ENCODE peak calls at places on chromosomes 16 and 17, in six cellular contexts. V is stomach, Z is uterus, P is heart left ventricle, Q is tibial nerve, T is transverse colon. X is an unnamed sample.

GRCh38 chr16:85850344-85850880 is 48.5 kb upstream of the IRF8 start:
- DNase-seq in Z (no peak), Q (no peak), V (no peak), T (no peak), P (peak), X (peak)

GRCh38 chr17:30021708-30022317 is 80.4 kb downstream of the EFCAB5 start:
- DNase-seq in V (peak), P (no peak), T (no peak), Q (peak), Z (no peak), X (no peak)

GRCh38 chr16:79073560-79073959 is 527.0 kb downstream of the MAF start:
- DNase-seq in Q (no peak), V (no peak), P (no peak), Z (no peak), T (no peak), X (no peak)

GRCh38 chr16:23840310-23840709 is 4.5 kb downstream of the PRKCB start:
- DNase-seq in P (no peak), T (no peak), V (no peak), Z (no peak), Q (no peak), X (no peak)

GRCh38 chr16:23303685-23304084 is 1.6 kb downstream of the SCNN1B start:
- DNase-seq in T (no peak), V (no peak), P (no peak), Q (no peak), Z (no peak), X (no peak)

GRCh38 chr16:88977028-88977844 is at the start of gene CBFA2T3:
- DNase-seq in V (peak), P (peak), Q (peak), T (peak), Z (peak), X (peak)

GRCh38 chr16:49608801-49609200 is 235.2 kb downstream of the C16orf78 start:
- DNase-seq in P (no peak), Q (no peak), V (no peak), T (no peak), Z (no peak), X (peak)

GRCh38 chr17:49851387-49852291 is 3.8 kb upstream of the TAC4 start:
- DNase-seq in V (peak), Q (peak), P (peak), Z (peak), T (peak), X (peak)

GRCh38 chr17:45334701-45335677 is 18.2 kb upstream of the MAP3K14 start:
- DNase-seq in V (no peak), Z (no peak), P (no peak), Q (no peak), T (peak), X (no peak)

GRCh38 chr16:74691093-74691855 is 9.4 kb downstream of the MLKL start:
- DNase-seq in P (no peak), Q (no peak), T (no peak), Z (no peak), V (no peak), X (no peak)

GRCh38 chr16:50096791-50097190 is 31.0 kb downstream of the HEATR3 start:
- DNase-seq in P (no peak), Q (no peak), V (no peak), T (no peak), Z (no peak), X (no peak)

GRCh38 chr17:59427425-59427921 is 96.0 kb downstream of the YPEL2 start:
- DNase-seq in Z (no peak), T (no peak), P (peak), Q (no peak), V (no peak), X (no peak)

GRCh38 chr17:41678907-41679739 is 9.6 kb upstream of the EIF1 start:
- DNase-seq in P (no peak), V (no peak), Z (no peak), Q (no peak), T (no peak), X (no peak)

GRCh38 chr17:39327109-39327508 is 74.3 kb downstream of the FBXL20 start:
- DNase-seq in P (no peak), T (no peak), V (no peak), Z (no peak), Q (no peak), X (no peak)

GRCh38 chr17:72518810-72519597 is 398.2 kb downstream of the SOX9 start:
- DNase-seq in T (peak), Z (no peak), V (peak), Q (no peak), P (no peak), X (no peak)

GRCh38 chr16:78183886-78184553 is 84.6 kb downstream of the WWOX start:
- DNase-seq in V (no peak), Q (no peak), Z (peak), T (no peak), P (no peak), X (no peak)

GRCh38 chr16:17343729-17344128 is 127.0 kb downstream of the XYLT1 start:
- DNase-seq in T (no peak), Z (no peak), P (no peak), V (no peak), Q (no peak), X (no peak)

GRCh38 chr17:65099941-65100315 is 37.2 kb upstream of the RGS9 start:
- DNase-seq in V (peak), Z (no peak), Q (peak), P (no peak), T (peak), X (peak)

GRCh38 chr17:70271672-70272071 is 102.3 kb downstream of the KCNJ2 start:
- DNase-seq in P (no peak), Q (no peak), T (no peak), Z (no peak), V (no peak), X (no peak)

GRCh38 chr17:81253358-81254131 is 14.4 kb downstream of the NDUFAF8 start:
- DNase-seq in Z (peak), Q (peak), P (no peak), V (peak), T (peak), X (no peak)

GRCh38 chr17:38709104-38709820 is 4.2 kb downstream of the MLLT6 start:
- DNase-seq in V (no peak), Q (no peak), Z (no peak), T (no peak), P (no peak), X (no peak)

GRCh38 chr16:69273009-69273408 is 38.1 kb upstream of the VPS4A start:
- DNase-seq in Q (no peak), P (no peak), T (no peak), Z (no peak), V (no peak), X (no peak)

GRCh38 chr17:50725769-50726655 is 6.6 kb downstream of the LUC7L3 start:
- DNase-seq in Q (no peak), V (no peak), T (no peak), P (no peak), Z (no peak), X (no peak)

GRCh38 chr17:27985736-27986394 is 56.6 kb upstream of the NLK start:
- DNase-seq in T (no peak), P (no peak), V (no peak), Q (no peak), Z (no peak), X (no peak)

GRCh38 chr17:82932146-82933005 is 92.6 kb upstream of the ZNF750 start:
- DNase-seq in T (no peak), Z (peak), Q (no peak), V (peak), P (no peak), X (peak)

DNA sequence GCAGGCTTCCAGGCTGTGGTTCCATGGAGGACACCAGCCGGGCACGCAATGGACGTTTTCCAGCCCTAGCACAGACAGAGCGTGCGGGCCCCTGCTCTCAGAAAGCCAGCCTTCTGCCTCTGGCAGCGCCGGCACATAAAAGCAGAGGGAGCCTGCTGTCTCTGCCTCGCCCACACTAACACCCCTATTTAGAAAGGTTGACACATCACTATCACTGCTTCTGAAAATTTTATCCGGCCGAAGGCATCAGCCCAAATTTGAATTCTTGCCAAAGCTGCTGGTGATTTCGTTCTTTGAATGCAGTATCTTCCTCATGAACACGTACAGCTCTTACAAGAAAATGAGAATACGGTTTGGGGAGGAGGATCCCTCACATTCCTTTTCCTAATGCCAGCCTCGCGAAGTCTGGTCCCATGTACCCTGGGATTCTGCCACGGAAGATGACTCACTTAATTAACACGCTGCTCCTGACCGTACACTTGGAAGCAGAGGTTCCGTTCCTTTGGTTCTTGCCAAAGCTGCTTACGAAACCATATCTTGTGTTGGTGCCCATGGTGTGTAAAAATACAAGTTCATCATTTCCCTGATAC is 1.3 kb upstream of the RAB11FIP3 start:
- DNase-seq in P (peak), V (peak), Z (peak), T (peak), Q (peak), X (peak)
- TF ChIP-seq POLR2A in P (no peak), V (no peak), Z (no peak), T (no peak), Q (no peak), X (no peak)

GRCh38 chr17:18978655-18979054 is 25.9 kb downstream of the FAM83G start:
- DNase-seq in T (no peak), V (no peak), Z (no peak), Q (no peak), P (no peak), X (no peak)
- TF ChIP-seq POLR2A in T (no peak), V (no peak), Z (no peak), Q (no peak), P (no peak), X (no peak)

GRCh38 chr17:53571342-53571741 is 251.4 kb upstream of the KIF2B start:
- DNase-seq in T (no peak), V (no peak), Z (no peak), Q (no peak), P (no peak), X (no peak)

GRCh38 chr17:53574038-53574437 is 248.7 kb upstream of the KIF2B start:
- DNase-seq in T (no peak), Q (no peak), P (no peak), V (no peak), Z (no peak), X (no peak)

GRCh38 chr17:53570731-53571130 is 252.0 kb upstream of the KIF2B start:
- DNase-seq in Z (no peak), V (no peak), P (no peak), T (no peak), Q (no peak), X (no peak)
- TF ChIP-seq POLR2A in Z (no peak), V (no peak), P (no peak), T (no peak), Q (no peak), X (no peak)

GRCh38 chr16:28846080-28846932 is at the start of gene TUFM:
- DNase-seq in T (peak), V (peak), P (peak), Z (peak), Q (peak), X (peak)
- TF ChIP-seq POLR2A in T (peak), V (peak), P (peak), Z (no peak), Q (peak), X (no peak)

GRCh38 chr17:78113804-78114785 is 14.5 kb downstream of the TMC6 start:
- DNase-seq in T (no peak), Q (no peak), V (no peak), Z (no peak), P (no peak), X (no peak)
- TF ChIP-seq POLR2A in T (no peak), Q (no peak), V (no peak), Z (no peak), P (no peak), X (no peak)

X was measured in lower leg skin.